ENCODE peak calls at places on chromosome 11, in four cellular contexts. One of them, this sample, is unnamed.

GRCh38 chr11:83220279-83220678 is 26.8 kb downstream of the ANKRD42 start:
- DNase-seq in CD8-positive, alpha-beta T cell: no peak
- DNase-seq in amygdala: no peak
- DNase-seq in heart right ventricle: no peak
- DNase-seq in this sample: no peak

GRCh38 chr11:9573775-9574555 is 495 bp downstream of the WEE1 start:
- DNase-seq in amygdala: no peak
- DNase-seq in CD8-positive, alpha-beta T cell: peak; percentile 33
- DNase-seq in heart right ventricle: peak; percentile 23
- DNase-seq in this sample: no peak

GRCh38 chr11:12777208-12777874 is 103.1 kb downstream of the TEAD1 start:
- DNase-seq in heart right ventricle: no peak
- DNase-seq in amygdala: no peak
- DNase-seq in CD8-positive, alpha-beta T cell: no peak
- DNase-seq in this sample: no peak

GRCh38 chr11:15127341-15127740 is 12.6 kb downstream of the INSC start:
- DNase-seq in amygdala: no peak
- DNase-seq in CD8-positive, alpha-beta T cell: no peak
- DNase-seq in heart right ventricle: no peak
- DNase-seq in this sample: peak; percentile 72

GRCh38 chr11:102780491-102780918 is at the start of gene MMP10:
- DNase-seq in amygdala: no peak
- DNase-seq in CD8-positive, alpha-beta T cell: no peak
- DNase-seq in heart right ventricle: no peak
- DNase-seq in this sample: no peak

GRCh38 chr11:2342981-2343380 is 34.1 kb upstream of the CD81 start:
- DNase-seq in CD8-positive, alpha-beta T cell: no peak
- DNase-seq in amygdala: no peak
- DNase-seq in heart right ventricle: no peak
- DNase-seq in this sample: no peak

GRCh38 chr11:1497600-1497999 is 11.0 kb upstream of the MOB2 start:
- DNase-seq in amygdala: no peak
- DNase-seq in heart right ventricle: no peak
- DNase-seq in CD8-positive, alpha-beta T cell: no peak
- DNase-seq in this sample: no peak

GRCh38 chr11:31500560-31500959 is 8.9 kb downstream of the IMMP1L start:
- DNase-seq in heart right ventricle: no peak
- DNase-seq in CD8-positive, alpha-beta T cell: no peak
- DNase-seq in amygdala: no peak
- DNase-seq in this sample: no peak

GRCh38 chr11:75606099-75606498 is 44.0 kb downstream of the SERPINH1 start:
- DNase-seq in amygdala: no peak
- DNase-seq in CD8-positive, alpha-beta T cell: no peak
- DNase-seq in heart right ventricle: no peak
- DNase-seq in this sample: no peak

GRCh38 chr11:111633756-111634362 is 31.6 kb downstream of the SIK2 start:
- DNase-seq in amygdala: no peak
- DNase-seq in heart right ventricle: no peak
- DNase-seq in CD8-positive, alpha-beta T cell: no peak
- DNase-seq in this sample: no peak

GRCh38 chr11:44747836-44748235 is 21.1 kb downstream of the TSPAN18 start:
- DNase-seq in amygdala: no peak
- DNase-seq in heart right ventricle: no peak
- DNase-seq in CD8-positive, alpha-beta T cell: no peak
- DNase-seq in this sample: no peak

GRCh38 chr11:838441-839279 is 3.7 kb downstream of the POLR2L start:
- DNase-seq in amygdala: no peak
- DNase-seq in CD8-positive, alpha-beta T cell: no peak
- DNase-seq in heart right ventricle: no peak
- DNase-seq in this sample: no peak

GRCh38 chr11:111155021-111155420 is 90.5 kb upstream of the POU2AF2 start:
- DNase-seq in amygdala: no peak
- DNase-seq in CD8-positive, alpha-beta T cell: no peak
- DNase-seq in heart right ventricle: no peak
- DNase-seq in this sample: no peak

GRCh38 chr11:22387126-22387525 is 48.9 kb downstream of the SLC17A6 start:
- DNase-seq in heart right ventricle: no peak
- DNase-seq in CD8-positive, alpha-beta T cell: no peak
- DNase-seq in amygdala: no peak
- DNase-seq in this sample: no peak

GRCh38 chr11:75356613-75357012 is 5.2 kb upstream of the ARRB1 start:
- DNase-seq in heart right ventricle: no peak
- DNase-seq in amygdala: no peak
- DNase-seq in CD8-positive, alpha-beta T cell: no peak
- DNase-seq in this sample: no peak

GRCh38 chr11:120613264-120614226 is 102.0 kb downstream of the GRIK4 start:
- DNase-seq in CD8-positive, alpha-beta T cell: no peak
- DNase-seq in amygdala: no peak
- DNase-seq in heart right ventricle: no peak
- DNase-seq in this sample: no peak

GRCh38 chr11:73553266-73553665 is 44.6 kb downstream of the FAM168A start:
- DNase-seq in CD8-positive, alpha-beta T cell: no peak
- DNase-seq in heart right ventricle: no peak
- DNase-seq in amygdala: no peak
- DNase-seq in this sample: no peak

This sample was measured in non-pigmented ciliary epithelial cell.